ENCODE peak calls at places on chromosomes 11 and 22, in six cellular contexts. R is T-helper 2 cell; M is EL; A is astrocyte of the spinal cord; G is AG08396; J is CD8-positive, alpha-beta T cell. X is an unnamed sample.

GRCh38 chr11:1639102-1639620 is 9.6 kb downstream of the KRTAP5-5 start:
- DNase-seq in R (no peak), M (no peak), A (no peak), G (no peak), J (no peak), X (no peak)

GRCh38 chr11:119652907-119653659 is 75.9 kb downstream of the NECTIN1 start:
- DNase-seq in R (no peak), M (no peak), A (no peak), G (no peak), J (no peak), X (no peak)

GRCh38 chr22:50599816-50600454 is 658 bp upstream of the MAPK8IP2 start:
- DNase-seq in R (peak), M (no peak), A (no peak), G (peak), J (peak), X (peak)

GRCh38 chr22:40004836-40005235 is 10.1 kb downstream of the FAM83F start:
- DNase-seq in R (no peak), M (no peak), A (no peak), G (no peak), J (no peak), X (no peak)

GRCh38 chr22:37244922-37245722 is 1.1 kb upstream of the RAC2 start:
- DNase-seq in R (no peak), M (no peak), A (no peak), G (no peak), J (no peak), X (no peak)

GRCh38 chr11:99773646-99774045 is 752.9 kb downstream of the CNTN5 start:
- DNase-seq in R (no peak), M (peak), A (peak), G (no peak), J (no peak), X (no peak)

GRCh38 chr11:27379449-27379848 is 16.4 kb upstream of the CCDC34 start:
- DNase-seq in R (no peak), M (no peak), A (no peak), G (no peak), J (no peak), X (no peak)

GRCh38 chr22:25078591-25078990 is 121.1 kb upstream of the CRYBB3 start:
- DNase-seq in R (no peak), M (no peak), A (peak), G (no peak), J (no peak), X (no peak)

GRCh38 chr22:32992821-32993220 is 65.4 kb downstream of the SYN3 start:
- DNase-seq in R (no peak), M (no peak), A (no peak), G (no peak), J (no peak), X (no peak)

GRCh38 chr11:114440971-114441810 is 1.9 kb downstream of the REXO2 start:
- DNase-seq in R (no peak), M (no peak), A (no peak), G (no peak), J (no peak), X (no peak)

GRCh38 chr11:73862971-73863370 is 13.7 kb downstream of the COA4 start:
- DNase-seq in R (no peak), M (no peak), A (no peak), G (no peak), J (no peak), X (no peak)

GRCh38 chr22:20951932-20952380 is 15.1 kb upstream of the AIFM3 start:
- DNase-seq in R (no peak), M (no peak), A (no peak), G (no peak), J (no peak), X (no peak)

GRCh38 chr22:25172153-25172552 is 27.5 kb upstream of the CRYBB3 start:
- DNase-seq in R (no peak), M (no peak), A (no peak), G (no peak), J (peak), X (no peak)

GRCh38 chr11:134387501-134387900 is 24.5 kb downstream of the B3GAT1 start:
- DNase-seq in R (no peak), M (no peak), A (no peak), G (no peak), J (no peak), X (no peak)

GRCh38 chr22:42229455-42230149 is 40.9 kb downstream of the TCF20 start:
- DNase-seq in R (no peak), M (peak), A (peak), G (peak), J (no peak), X (no peak)

GRCh38 chr22:44525872-44526271 is 27.8 kb upstream of the RTL6 start:
- DNase-seq in R (no peak), M (no peak), A (no peak), G (no peak), J (no peak), X (no peak)

GRCh38 chr11:108965602-108966001 is 300.7 kb downstream of the DDX10 start:
- DNase-seq in R (no peak), M (peak), A (peak), G (peak), J (no peak), X (no peak)

GRCh38 chr11:68840661-68841653 is 759 bp downstream of the CPT1A start:
- DNase-seq in R (no peak), M (peak), A (peak), G (peak), J (no peak), X (peak)

GRCh38 chr11:65181569-65182257 is at the start of gene CAPN1:
- DNase-seq in R (peak), M (peak), A (peak), G (peak), J (peak), X (no peak)

GRCh38 chr22:47337161-47337621 is 574.7 kb downstream of the TBC1D22A start:
- DNase-seq in R (no peak), M (peak), A (peak), G (peak), J (no peak), X (no peak)